ENCODE peak calls at places on chromosomes 16 and 17, in seven cellular contexts. O, D, A, W, U, Y and T are unnamed samples.
A peak's percentile ranks its signal among the peaks of the same experiment; 100 is the strongest.

GRCh38 chr17:80705988-80706387 is 161.3 kb downstream of the RPTOR start:
- DNase-seq in O (no peak), D (no peak), A (no peak), W (no peak), U (no peak), Y (no peak), T (no peak)

GRCh38 chr17:12765544-12765943 is 23.8 kb upstream of the ARHGAP44 start:
- DNase-seq in O (no peak), D (no peak), A (peak; percentile 38), W (no peak), U (no peak), Y (no peak), T (no peak)

GRCh38 chr17:40886090-40886489 is 1.0 kb upstream of the KRT20 start:
- DNase-seq in O (no peak), D (no peak), A (no peak), W (no peak), U (no peak), Y (no peak), T (no peak)

GRCh38 chr16:11750056-11750455 is 7.4 kb upstream of the TXNDC11 start:
- DNase-seq in O (no peak), D (no peak), A (no peak), W (no peak), U (no peak), Y (no peak), T (no peak)

GRCh38 chr17:70820276-70820675 is 650.9 kb downstream of the KCNJ2 start:
- DNase-seq in O (no peak), D (no peak), A (no peak), W (no peak), U (no peak), Y (no peak), T (no peak)

GRCh38 chr16:49564577-49565224 is 191.1 kb downstream of the C16orf78 start:
- DNase-seq in O (no peak), D (no peak), A (no peak), W (peak; percentile 56), U (no peak), Y (no peak), T (no peak)

GRCh38 chr17:12664894-12665262 is 812 bp upstream of the MYOCD start:
- DNase-seq in O (no peak), D (no peak), A (no peak), W (peak; percentile 47), U (no peak), Y (no peak), T (no peak)

GRCh38 chr17:74235040-74235581 is 21.7 kb downstream of the TTYH2 start:
- DNase-seq in O (no peak), D (no peak), A (no peak), W (no peak), U (no peak), Y (no peak), T (no peak)

GRCh38 chr17:50289268-50289667 is 15.0 kb downstream of the TMEM92 start:
- DNase-seq in O (no peak), D (no peak), A (no peak), W (no peak), U (no peak), Y (no peak), T (peak; percentile 4)

DNA sequence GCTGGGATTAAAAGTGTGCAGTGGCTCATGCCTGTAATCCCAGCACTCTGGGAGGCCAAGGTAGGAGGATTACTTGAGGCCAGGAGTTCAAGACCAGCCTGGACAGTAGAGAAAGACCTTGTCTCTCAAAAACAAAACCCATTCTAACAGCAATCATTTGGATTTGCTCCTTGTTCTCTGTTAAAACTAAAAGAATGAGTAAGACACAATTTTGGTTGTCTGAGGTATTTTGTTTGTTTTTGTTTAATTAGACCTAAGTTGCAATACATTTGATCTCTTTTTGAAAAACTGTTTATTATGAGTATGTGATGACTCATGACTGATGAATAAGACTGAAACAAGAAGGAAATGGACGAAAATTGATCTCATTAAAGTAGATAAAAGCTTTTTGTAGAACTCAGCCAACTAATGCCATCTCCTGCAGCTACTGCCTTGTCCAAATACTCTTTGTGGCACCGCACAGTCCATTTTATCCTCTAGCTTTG is 29.0 kb downstream of the GLG1 start:
- DNase-seq in O (no peak), D (no peak), A (no peak), W (no peak), U (no peak), Y (no peak), T (no peak)
- H3K4me1 ChIP-seq in O (peaks cover 6% of the 10 kb centered on the region), D (peaks cover 71% of the 10 kb centered on the region), A (peaks cover 35% of the 10 kb centered on the region), W (peaks cover 4% of the 10 kb centered on the region), U (no peaks in the 10 kb centered on the region), Y (no peaks in the 10 kb centered on the region), T (peaks cover 26% of the 10 kb centered on the region)

GRCh38 chr16:89586218-89586617 is 10.7 kb downstream of the CPNE7 start:
- DNase-seq in O (no peak), D (no peak), A (no peak), W (no peak), U (no peak), Y (no peak), T (no peak)

GRCh38 chr16:89583895-89584644 is 8.5 kb downstream of the CPNE7 start:
- DNase-seq in O (no peak), D (no peak), A (no peak), W (no peak), U (no peak), Y (no peak), T (no peak)

GRCh38 chr16:89583197-89583894 is 7.8 kb downstream of the CPNE7 start:
- DNase-seq in O (no peak), D (no peak), A (no peak), W (no peak), U (no peak), Y (no peak), T (no peak)

GRCh38 chr16:89586853-89587252 is 11.3 kb downstream of the CPNE7 start:
- DNase-seq in O (no peak), D (no peak), A (peak; percentile 57), W (no peak), U (no peak), Y (no peak), T (no peak)

GRCh38 chr16:89584768-89585549 is 9.4 kb downstream of the CPNE7 start:
- DNase-seq in O (no peak), D (no peak), A (peak; percentile 55), W (no peak), U (no peak), Y (no peak), T (no peak)
- H3K27ac ChIP-seq in O (no peak overlapping the region), D (no peak overlapping the region), A (peak overlapping the region; percentile 53), W (no peak overlapping the region), U (no peak overlapping the region), Y (no peak overlapping the region), T (no peak overlapping the region)

GRCh38 chr17:57605734-57606105 is 139.4 kb downstream of the CCDC182 start:
- DNase-seq in O (no peak), D (no peak), A (no peak), W (no peak), U (no peak), Y (no peak), T (no peak)

GRCh38 chr17:57606111-57606875 is 138.8 kb downstream of the CCDC182 start:
- DNase-seq in O (no peak), D (no peak), A (no peak), W (no peak), U (no peak), Y (peak; percentile 33), T (no peak)

GRCh38 chr17:57608369-57609124 is 136.6 kb downstream of the CCDC182 start:
- DNase-seq in O (no peak), D (no peak), A (no peak), W (no peak), U (no peak), Y (peak; percentile 43), T (no peak)

GRCh38 chr17:57609125-57609877 is 135.8 kb downstream of the CCDC182 start:
- DNase-seq in O (no peak), D (no peak), A (no peak), W (no peak), U (no peak), Y (peak; percentile 44), T (no peak)

GRCh38 chr17:57607553-57608120 is 137.5 kb downstream of the CCDC182 start:
- DNase-seq in O (no peak), D (no peak), A (no peak), W (no peak), U (no peak), Y (peak; percentile 50), T (no peak)
- H3K4me1 ChIP-seq in O (peaks cover 2% of the 10 kb centered on the region), D (peaks cover 77% of the 10 kb centered on the region), A (peaks cover 44% of the 10 kb centered on the region), W (peaks cover 13% of the 10 kb centered on the region), U (no peaks in the 10 kb centered on the region), Y (no peaks in the 10 kb centered on the region), T (peaks cover 38% of the 10 kb centered on the region)

GRCh38 chr16:57976331-57976796 is 5.4 kb upstream of the CNGB1 start:
- DNase-seq in O (no peak), D (no peak), A (no peak), W (no peak), U (no peak), Y (no peak), T (peak; percentile 44)
- H3K27ac ChIP-seq in O (no peak overlapping the region), D (no peak overlapping the region), A (no peak overlapping the region), W (no peak overlapping the region), U (no peak overlapping the region), Y (no peak overlapping the region), T (peak overlapping the region; percentile 22)

GRCh38 chr16:85333337-85333736 is 221.1 kb upstream of the CIBAR2 start:
- DNase-seq in O (no peak), D (no peak), A (no peak), W (no peak), U (no peak), Y (no peak), T (no peak)
- H3K4me1 ChIP-seq in O (peaks cover 41% of the 10 kb centered on the region), D (no peaks in the 10 kb centered on the region), A (peaks cover 64% of the 10 kb centered on the region), W (peaks cover 43% of the 10 kb centered on the region), U (no peaks in the 10 kb centered on the region), Y (no peaks in the 10 kb centered on the region), T (peaks cover 25% of the 10 kb centered on the region)

GRCh38 chr17:64920419-64921172 is 1.3 kb upstream of the LRRC37A3 start:
- DNase-seq in O (no peak), D (no peak), A (no peak), W (peak; percentile 20), U (no peak), Y (peak; percentile 72), T (no peak)

DNA sequence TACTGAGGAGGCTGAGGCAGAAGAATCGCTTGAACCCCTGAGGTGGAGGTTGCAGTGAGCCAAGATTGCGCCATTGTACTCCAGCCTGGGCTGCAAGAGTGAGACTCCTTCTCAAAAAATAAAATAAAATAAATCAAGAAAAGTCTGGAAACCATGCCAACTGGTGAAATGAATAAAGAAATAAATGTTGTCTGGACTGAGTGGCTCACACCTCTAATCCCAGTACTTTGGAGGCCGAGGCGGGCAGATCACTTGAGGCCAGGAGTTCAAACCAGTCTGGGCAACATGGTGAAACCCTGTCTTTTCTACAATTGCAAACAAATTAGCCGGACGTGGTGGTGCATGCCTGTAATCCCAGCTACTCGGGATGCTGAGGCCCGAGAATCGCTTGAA is 744 bp upstream of the LRRC37A3 start:
- DNase-seq in O (no peak), D (no peak), A (no peak), W (peak; percentile 28), U (no peak), Y (peak; percentile 80), T (no peak)
- H3K27ac ChIP-seq in O (peak overlapping the region; percentile 70), D (peak overlapping the region; percentile 71), A (peak overlapping the region; percentile 95), W (no peak overlapping the region), U (peak overlapping the region; percentile 99), Y (peak overlapping the region; percentile 47), T (peak overlapping the region; percentile 92)

GRCh38 chr17:46949291-46950174 is 26.6 kb downstream of the GOSR2 start:
- DNase-seq in O (no peak), D (no peak), A (no peak), W (no peak), U (no peak), Y (no peak), T (no peak)
- H3K4me1 ChIP-seq in O (no peaks in the 10 kb centered on the region), D (no peaks in the 10 kb centered on the region), A (no peaks in the 10 kb centered on the region), W (peaks cover 11% of the 10 kb centered on the region), U (no peaks in the 10 kb centered on the region), Y (no peaks in the 10 kb centered on the region), T (peaks cover 2% of the 10 kb centered on the region)